ENCODE peak calls at places on chromosomes 11 and 22, in ten cellular contexts. M is astrocyte of the spinal cord; C is choroid plexus epithelial cell; G is heart right ventricle; S is esophagus squamous epithelium; P is right atrium auricular region; Q is CD8-positive, alpha-beta T cell; W is HFF-Myc; U is AG04449; V is astrocyte. K is an unnamed sample.

GRCh38 chr11:8744423-8744822 is 61.8 kb downstream of the RPL27A start:
- DNase-seq in Q (no peak), G (no peak), W (no peak), U (no peak), P (no peak), C (no peak), V (peak; percentile 44), S (no peak), M (peak; percentile 16), K (no peak)

GRCh38 chr11:113839842-113840241 is 35.5 kb downstream of the USP28 start:
- DNase-seq in G (no peak), M (no peak), P (no peak), Q (no peak), S (no peak), V (no peak), C (no peak), U (no peak), W (no peak), K (no peak)

GRCh38 chr22:48941903-48942625 is 885.6 kb downstream of the BRD1 start:
- DNase-seq in W (no peak), U (no peak), V (no peak), C (no peak), Q (no peak), S (no peak), M (no peak), P (peak; percentile 28), G (no peak), K (no peak)

GRCh38 chr11:102521121-102521520 is 9.4 kb downstream of the MMP7 start:
- DNase-seq in G (no peak), S (no peak), P (no peak), C (no peak), Q (no peak), U (no peak), V (no peak), W (no peak), M (no peak), K (no peak)

GRCh38 chr11:130128626-130129025 is 31.0 kb upstream of the ST14 start:
- DNase-seq in S (no peak), V (no peak), G (no peak), M (no peak), U (no peak), W (no peak), C (no peak), Q (no peak), P (no peak), K (no peak)

GRCh38 chr22:50730013-50730891 is 7.8 kb upstream of the ACR start:
- DNase-seq in Q (no peak), S (no peak), U (no peak), C (no peak), P (no peak), G (no peak), V (no peak), M (no peak), W (no peak), K (no peak)

GRCh38 chr11:35787626-35788025 is 125.1 kb downstream of the TRIM44 start:
- DNase-seq in Q (no peak), S (no peak), V (no peak), P (no peak), M (peak; percentile 32), G (no peak), C (no peak), U (no peak), W (no peak), K (no peak)

GRCh38 chr22:24434472-24435322 is 7.3 kb downstream of the ADORA2A start:
- DNase-seq in W (no peak), S (peak; percentile 44), G (no peak), C (peak; percentile 82), U (no peak), Q (peak; percentile 56), M (no peak), P (no peak), V (peak; percentile 19), K (peak; percentile 69)

GRCh38 chr11:45647329-45647728 is 18.1 kb downstream of the CHST1 start:
- DNase-seq in P (no peak), G (no peak), S (no peak), V (no peak), Q (no peak), W (no peak), U (no peak), M (no peak), C (no peak), K (no peak)

GRCh38 chr22:44391026-44391425 is 78.3 kb upstream of the SHISAL1 start:
- DNase-seq in V (peak; percentile 9), C (no peak), U (no peak), Q (no peak), W (no peak), M (no peak), G (no peak), S (no peak), P (no peak), K (no peak)

GRCh38 chr11:3169235-3169951 is 4.3 kb upstream of the OSBPL5 start:
- DNase-seq in W (no peak), M (peak; percentile 82), S (no peak), P (no peak), G (peak; percentile 61), Q (no peak), V (peak; percentile 66), C (peak; percentile 65), U (no peak), K (peak; percentile 77)

GRCh38 chr11:22884268-22884667 is 24.0 kb upstream of the CCDC179 start:
- DNase-seq in C (peak; percentile 66), Q (no peak), M (peak; percentile 2), U (no peak), W (no peak), G (no peak), P (no peak), V (no peak), S (no peak), K (peak; percentile 18)

GRCh38 chr11:134537296-134537695 is 125.3 kb upstream of the B3GAT1 start:
- DNase-seq in V (no peak), U (no peak), C (no peak), P (no peak), Q (no peak), M (no peak), G (no peak), W (no peak), S (no peak), K (no peak)

GRCh38 chr11:131372243-131372930 is 2.0 kb downstream of the NTM start:
- DNase-seq in U (no peak), P (no peak), V (no peak), Q (no peak), S (no peak), M (no peak), C (no peak), G (no peak), W (no peak), K (no peak)

GRCh38 chr11:116835042-116835772 is 2.2 kb downstream of the APOA1 start:
- DNase-seq in S (no peak), C (peak; percentile 27), W (no peak), Q (no peak), M (no peak), V (no peak), G (no peak), U (no peak), P (no peak), K (no peak)

GRCh38 chr11:116837231-116838091 is at the start of gene APOA1:
- DNase-seq in M (no peak), Q (no peak), P (no peak), W (no peak), U (no peak), V (no peak), G (peak; percentile 24), S (no peak), C (no peak), K (peak; percentile 57)

GRCh38 chr11:116833816-116834534 is 3.4 kb downstream of the APOA1 start:
- DNase-seq in V (no peak), W (no peak), C (no peak), P (no peak), Q (no peak), U (no peak), S (no peak), M (no peak), G (no peak), K (no peak)

GRCh38 chr11:116836648-116837023 is 786 bp downstream of the APOA1 start:
- DNase-seq in C (no peak), S (no peak), G (no peak), U (no peak), P (no peak), M (no peak), Q (no peak), W (no peak), V (no peak), K (no peak)

GRCh38 chr11:116835791-116836647 is 1.4 kb downstream of the APOA1 start:
- DNase-seq in G (peak; percentile 91), P (peak; percentile 86), V (peak; percentile 86), S (no peak), C (peak; percentile 96), W (peak; percentile 72), M (peak; percentile 94), U (peak; percentile 55), Q (peak; percentile 66), K (peak; percentile 98)
- H3K4me3 ChIP-seq in G (peak overlapping the region; percentile 3), P (peak overlapping the region; percentile 44), V (peak overlapping the region; percentile 29), S (peak overlapping the region; percentile 66), C (peak overlapping the region; percentile 51), W (peak overlapping the region; percentile 35), M (peak overlapping the region; percentile 27), U (peak overlapping the region; percentile 45), Q (peak overlapping the region; percentile 63), K (peak overlapping the region; percentile 14)

GRCh38 chr11:70402685-70403084 is 4.4 kb downstream of the CTTN start:
- DNase-seq in U (no peak), W (no peak), V (no peak), G (no peak), C (no peak), S (no peak), M (no peak), P (no peak), Q (no peak), K (no peak)
- H3K4me3 ChIP-seq in U (no peak overlapping the region), W (no peak overlapping the region), V (no peak overlapping the region), G (no peak overlapping the region), C (no peak overlapping the region), S (no peak overlapping the region), M (no peak overlapping the region), P (no peak overlapping the region), Q (no peak overlapping the region), K (no peak overlapping the region)

DNA sequence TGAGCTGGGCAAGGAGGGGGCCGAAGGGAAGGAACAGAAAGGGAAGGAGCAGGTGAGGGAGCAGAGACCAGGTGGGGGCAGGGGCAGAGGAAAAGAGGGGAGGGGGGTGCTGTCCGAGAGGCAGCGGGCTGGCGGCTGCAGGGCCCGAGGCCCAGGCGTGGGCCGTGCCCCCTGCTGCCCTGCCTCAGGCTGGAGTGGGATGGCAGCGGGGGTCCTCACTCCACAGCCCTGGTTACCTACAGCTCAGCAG is 2.3 kb downstream of the IGF2 start:
- DNase-seq in M (no peak), P (no peak), U (no peak), W (no peak), V (no peak), C (no peak), G (no peak), S (no peak), Q (no peak), K (no peak)
- H3K4me3 ChIP-seq in M (peak overlapping the region; percentile 46), P (peak overlapping the region; percentile 50), U (no peak overlapping the region), W (no peak overlapping the region), V (no peak overlapping the region), C (peak overlapping the region; percentile 55), G (peak overlapping the region; percentile 30), S (peak overlapping the region; percentile 65), Q (no peak overlapping the region), K (no peak overlapping the region)

DNA sequence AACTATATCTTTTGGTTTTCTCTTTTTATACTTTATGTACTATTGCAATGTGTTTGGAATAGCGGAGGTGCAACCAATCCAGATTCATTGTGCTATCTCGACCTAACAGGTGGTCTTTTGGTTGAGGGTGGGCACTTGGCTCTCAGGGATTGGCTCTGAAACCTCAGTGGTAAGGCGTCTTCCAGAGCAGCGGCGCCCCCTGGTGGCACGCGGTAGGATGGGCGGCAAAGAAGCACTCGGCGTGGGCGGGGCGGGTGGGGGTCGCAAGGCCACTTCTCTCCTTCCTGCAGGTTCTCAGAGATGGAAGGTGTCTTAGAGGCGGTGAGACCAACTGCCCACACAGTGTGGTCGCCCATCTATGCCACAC is 19.2 kb upstream of the PLET1 start:
- DNase-seq in Q (peak; percentile 69), S (no peak), M (peak; percentile 64), U (no peak), C (peak; percentile 67), W (no peak), V (no peak), G (peak; percentile 80), P (no peak), K (peak; percentile 61)
- H3K4me3 ChIP-seq in Q (peak overlapping the region; percentile 79), S (peak overlapping the region; percentile 66), M (peak overlapping the region; percentile 44), U (peak overlapping the region; percentile 57), C (peak overlapping the region; percentile 59), W (peak overlapping the region; percentile 42), V (peak overlapping the region; percentile 54), G (peak overlapping the region; percentile 15), P (peak overlapping the region; percentile 58), K (peak overlapping the region; percentile 57)

K was measured in fibroblast of pulmonary artery.